ENCODE peak calls at places on chromosomes 2 and 18, in nine cellular contexts. W is HT-29; H is NB4; J is GM13977; P is fibroblast of lung; K is sciatic nerve; I is GM19239; X is fibroblast of pulmonary artery; Y is stimulated activated CD4-positive, alpha-beta T cell treated with anti-CD3 and anti-CD28 coated beads, Interleukin-2, amount 100 ng/mL, for 48 hours. G is an unnamed sample.

GRCh38 chr2:75162897-75163296 is 36.4 kb downstream of the TACR1 start:
- DNase-seq in W (no peak), I (no peak), K (no peak), J (no peak), P (no peak), X (no peak), H (peak), Y (no peak), G (no peak)

GRCh38 chr18:51212606-51213005 is 15.1 kb upstream of the MEX3C start:
- DNase-seq in I (no peak), X (no peak), Y (no peak), W (no peak), K (no peak), H (no peak), J (no peak), P (no peak), G (no peak)

GRCh38 chr2:207471261-207471660 is 58.5 kb upstream of the CREB1 start:
- DNase-seq in W (no peak), X (no peak), I (no peak), J (no peak), Y (no peak), K (no peak), H (no peak), P (no peak), G (no peak)

GRCh38 chr2:97747285-97747684 is 33.9 kb downstream of the ZAP70 start:
- DNase-seq in Y (no peak), P (no peak), J (no peak), K (no peak), W (no peak), X (no peak), I (no peak), H (peak), G (no peak)

GRCh38 chr2:231600619-231601355 is 8.1 kb downstream of the TEX44 start:
- DNase-seq in P (no peak), J (no peak), W (no peak), H (no peak), Y (no peak), X (no peak), I (no peak), K (no peak), G (no peak)

GRCh38 chr18:6994719-6995430 is 122.7 kb downstream of the LAMA1 start:
- DNase-seq in J (no peak), P (peak), I (no peak), H (no peak), Y (no peak), K (no peak), X (no peak), W (no peak), G (no peak)

GRCh38 chr2:23208339-23208738 is 176.6 kb upstream of the KLHL29 start:
- DNase-seq in K (no peak), H (no peak), W (no peak), Y (no peak), P (no peak), X (no peak), I (no peak), J (no peak), G (no peak)

GRCh38 chr2:120572226-120572625 is 163.4 kb upstream of the GLI2 start:
- DNase-seq in X (no peak), I (no peak), W (no peak), H (no peak), J (no peak), Y (no peak), K (no peak), P (no peak), G (peak)

GRCh38 chr2:238108423-238109201 is 8.5 kb downstream of the ESPNL start:
- DNase-seq in H (peak), Y (no peak), X (no peak), I (peak), W (no peak), K (peak), P (no peak), J (no peak), G (peak)

GRCh38 chr18:54191352-54191751 is 33.1 kb downstream of the MBD2 start:
- DNase-seq in H (no peak), X (no peak), I (no peak), W (no peak), K (no peak), Y (no peak), P (no peak), J (no peak), G (no peak)

GRCh38 chr18:68648191-68648590 is 66.7 kb downstream of the TMX3 start:
- DNase-seq in Y (no peak), X (no peak), H (no peak), W (no peak), J (no peak), P (no peak), I (no peak), K (no peak), G (no peak)

GRCh38 chr2:36373149-36373880 is 17.7 kb downstream of the CRIM1 start:
- DNase-seq in Y (no peak), J (no peak), P (peak), W (peak), K (no peak), I (no peak), X (peak), H (no peak), G (no peak)

GRCh38 chr18:10490401-10491289 is 35.2 kb upstream of the NAPG start:
- DNase-seq in W (peak), K (no peak), P (no peak), H (peak), J (peak), I (peak), Y (peak), X (no peak), G (no peak)

GRCh38 chr2:96111823-96112500 is 4.4 kb downstream of the ADRA2B start:
- DNase-seq in I (no peak), J (no peak), K (no peak), P (no peak), H (no peak), W (peak), Y (no peak), X (no peak), G (peak)

GRCh38 chr18:41073372-41073954 is 881.6 kb upstream of the PIK3C3 start:
- DNase-seq in J (no peak), X (peak), K (no peak), H (no peak), I (no peak), P (peak), Y (no peak), W (no peak), G (no peak)

GRCh38 chr2:214034417-214034816 is 376.4 kb upstream of the VWC2L start:
- DNase-seq in Y (no peak), I (no peak), X (no peak), P (no peak), K (no peak), W (no peak), H (no peak), J (no peak), G (no peak)

GRCh38 chr2:179525340-179525739 is 260.7 kb upstream of the SESTD1 start:
- DNase-seq in W (no peak), K (no peak), H (no peak), Y (no peak), J (no peak), X (no peak), P (no peak), I (no peak), G (no peak)

GRCh38 chr18:5178519-5178918 is 18.5 kb downstream of the AKAIN1 start:
- DNase-seq in W (no peak), I (no peak), K (no peak), H (no peak), P (no peak), X (no peak), J (no peak), Y (no peak), G (no peak)

GRCh38 chr2:121285077-121285449 is at the start of gene TFCP2L1:
- DNase-seq in I (no peak), K (no peak), Y (peak), H (peak), X (no peak), P (no peak), W (peak), J (peak), G (no peak)

GRCh38 chr2:44951714-44952113 is 10.2 kb downstream of the SIX3 start:
- DNase-seq in P (no peak), Y (no peak), J (no peak), K (no peak), W (no peak), H (peak), I (no peak), X (no peak), G (no peak)

GRCh38 chr2:96321230-96322103 is 3.6 kb upstream of the ITPRIPL1 start:
- DNase-seq in K (no peak), X (peak), W (peak), H (peak), P (no peak), J (peak), Y (peak), I (peak), G (no peak)

GRCh38 chr2:10566021-10566420 is 117.9 kb upstream of the ODC1 start:
- DNase-seq in H (no peak), K (no peak), Y (no peak), I (no peak), W (no peak), X (no peak), P (no peak), J (no peak), G (no peak)

GRCh38 chr2:62199392-62200125 is 3.6 kb downstream of the B3GNT2 start:
- DNase-seq in H (peak), K (no peak), W (no peak), J (no peak), I (no peak), P (peak), Y (no peak), X (peak), G (no peak)

GRCh38 chr2:102434655-102435381 is 11.9 kb downstream of the IL18RAP start:
- DNase-seq in Y (no peak), K (no peak), P (no peak), J (no peak), H (no peak), X (no peak), I (no peak), W (no peak), G (no peak)

GRCh38 chr18:59835656-59836379 is 64.0 kb upstream of the PMAIP1 start:
- DNase-seq in I (no peak), H (no peak), W (no peak), J (no peak), K (no peak), P (no peak), Y (no peak), X (no peak), G (no peak)

G was measured in chondrocyte.